ENCODE peak calls at places on chromosome 22, in six cellular contexts. One of them, this sample, is unnamed.

GRCh38 chr22:26428515-26429457 is at the start of gene ASPHD2:
- DNase-seq in OCI-LY7: peak
- DNase-seq in kidney epithelial cell: no peak
- DNase-seq in HFF-Myc: peak
- DNase-seq in AG04449: no peak
- DNase-seq in fibroblast of mammary gland: peak
- DNase-seq in this sample: peak

GRCh38 chr22:33811208-33811607 is 109.1 kb downstream of the LARGE1 start:
- DNase-seq in fibroblast of mammary gland: no peak
- DNase-seq in AG04449: no peak
- DNase-seq in OCI-LY7: no peak
- DNase-seq in HFF-Myc: no peak
- DNase-seq in kidney epithelial cell: no peak
- DNase-seq in this sample: no peak

GRCh38 chr22:20052309-20053250 is 27.5 kb upstream of the DGCR8 start:
- DNase-seq in kidney epithelial cell: no peak
- DNase-seq in AG04449: no peak
- DNase-seq in fibroblast of mammary gland: no peak
- DNase-seq in OCI-LY7: no peak
- DNase-seq in HFF-Myc: no peak
- DNase-seq in this sample: no peak

GRCh38 chr22:40182231-40182835 is 4.6 kb downstream of the TNRC6B start:
- DNase-seq in AG04449: no peak
- DNase-seq in OCI-LY7: no peak
- DNase-seq in HFF-Myc: no peak
- DNase-seq in kidney epithelial cell: no peak
- DNase-seq in fibroblast of mammary gland: peak
- DNase-seq in this sample: no peak

GRCh38 chr22:47259049-47259448 is 496.6 kb downstream of the TBC1D22A start:
- DNase-seq in HFF-Myc: no peak
- DNase-seq in fibroblast of mammary gland: no peak
- DNase-seq in kidney epithelial cell: no peak
- DNase-seq in OCI-LY7: no peak
- DNase-seq in AG04449: no peak
- DNase-seq in this sample: no peak

GRCh38 chr22:42353883-42354727 is 78.1 kb downstream of the NFAM1 start:
- DNase-seq in OCI-LY7: no peak
- DNase-seq in HFF-Myc: peak
- DNase-seq in fibroblast of mammary gland: peak
- DNase-seq in kidney epithelial cell: no peak
- DNase-seq in AG04449: no peak
- DNase-seq in this sample: no peak

GRCh38 chr22:46001426-46002106 is 24.6 kb upstream of the WNT7B start:
- DNase-seq in fibroblast of mammary gland: no peak
- DNase-seq in OCI-LY7: no peak
- DNase-seq in AG04449: no peak
- DNase-seq in kidney epithelial cell: no peak
- DNase-seq in HFF-Myc: no peak
- DNase-seq in this sample: peak

GRCh38 chr22:44304906-44305305 is 7.8 kb downstream of the SHISAL1 start:
- DNase-seq in kidney epithelial cell: no peak
- DNase-seq in fibroblast of mammary gland: no peak
- DNase-seq in OCI-LY7: no peak
- DNase-seq in HFF-Myc: no peak
- DNase-seq in AG04449: no peak
- DNase-seq in this sample: no peak

GRCh38 chr22:48053973-48054372 is 1291.5 kb downstream of the TBC1D22A start:
- DNase-seq in OCI-LY7: no peak
- DNase-seq in fibroblast of mammary gland: no peak
- DNase-seq in HFF-Myc: no peak
- DNase-seq in AG04449: no peak
- DNase-seq in kidney epithelial cell: no peak
- DNase-seq in this sample: no peak

GRCh38 chr22:45922256-45922655 is 54.7 kb downstream of the WNT7B start:
- DNase-seq in OCI-LY7: no peak
- DNase-seq in kidney epithelial cell: no peak
- DNase-seq in HFF-Myc: no peak
- DNase-seq in fibroblast of mammary gland: no peak
- DNase-seq in AG04449: no peak
- DNase-seq in this sample: no peak

GRCh38 chr22:28254396-28254795 is 335.3 kb upstream of the PITPNB start:
- DNase-seq in fibroblast of mammary gland: no peak
- DNase-seq in AG04449: no peak
- DNase-seq in OCI-LY7: no peak
- DNase-seq in kidney epithelial cell: no peak
- DNase-seq in HFF-Myc: no peak
- DNase-seq in this sample: no peak

GRCh38 chr22:41939981-41940852 is 6.7 kb downstream of the CENPM start:
- DNase-seq in kidney epithelial cell: no peak
- DNase-seq in OCI-LY7: peak
- DNase-seq in HFF-Myc: no peak
- DNase-seq in AG04449: no peak
- DNase-seq in fibroblast of mammary gland: no peak
- DNase-seq in this sample: peak

GRCh38 chr22:40889116-40889515 is 27.2 kb upstream of the DNAJB7 start:
- DNase-seq in fibroblast of mammary gland: no peak
- DNase-seq in kidney epithelial cell: no peak
- DNase-seq in AG04449: no peak
- DNase-seq in OCI-LY7: no peak
- DNase-seq in HFF-Myc: no peak
- DNase-seq in this sample: no peak

GRCh38 chr22:49206281-49206680 is 621.4 kb downstream of the BRD1 start:
- DNase-seq in kidney epithelial cell: no peak
- DNase-seq in fibroblast of mammary gland: no peak
- DNase-seq in OCI-LY7: no peak
- DNase-seq in AG04449: no peak
- DNase-seq in HFF-Myc: no peak
- DNase-seq in this sample: no peak

GRCh38 chr22:20083157-20083890 is 3.3 kb downstream of the DGCR8 start:
- DNase-seq in fibroblast of mammary gland: no peak
- DNase-seq in AG04449: no peak
- DNase-seq in kidney epithelial cell: no peak
- DNase-seq in HFF-Myc: no peak
- DNase-seq in OCI-LY7: no peak
- DNase-seq in this sample: no peak

GRCh38 chr22:41917906-41918791 is 3.3 kb upstream of the SHISA8 start:
- DNase-seq in HFF-Myc: no peak
- DNase-seq in AG04449: no peak
- DNase-seq in OCI-LY7: peak
- DNase-seq in fibroblast of mammary gland: peak
- DNase-seq in kidney epithelial cell: no peak
- DNase-seq in this sample: peak

GRCh38 chr22:32823024-32823730 is 21.7 kb downstream of the TIMP3 start:
- DNase-seq in OCI-LY7: peak
- DNase-seq in fibroblast of mammary gland: peak
- DNase-seq in kidney epithelial cell: no peak
- DNase-seq in AG04449: no peak
- DNase-seq in HFF-Myc: no peak
- DNase-seq in this sample: peak

GRCh38 chr22:32389685-32390084 is 22.4 kb downstream of the RTCB start:
- DNase-seq in HFF-Myc: no peak
- DNase-seq in kidney epithelial cell: no peak
- DNase-seq in OCI-LY7: peak
- DNase-seq in fibroblast of mammary gland: peak
- DNase-seq in AG04449: no peak
- DNase-seq in this sample: peak

GRCh38 chr22:50507991-50508884 is at the start of gene NCAPH2:
- DNase-seq in AG04449: peak
- DNase-seq in HFF-Myc: peak
- DNase-seq in kidney epithelial cell: no peak
- DNase-seq in OCI-LY7: peak
- DNase-seq in fibroblast of mammary gland: peak
- DNase-seq in this sample: peak

GRCh38 chr22:45208993-45209838 is 31.5 kb downstream of the KIAA0930 start:
- DNase-seq in fibroblast of mammary gland: peak
- DNase-seq in AG04449: no peak
- DNase-seq in HFF-Myc: peak
- DNase-seq in OCI-LY7: no peak
- DNase-seq in kidney epithelial cell: no peak
- DNase-seq in this sample: peak

GRCh38 chr22:26722159-26722558 is 64.8 kb downstream of the MIAT start:
- DNase-seq in AG04449: no peak
- DNase-seq in OCI-LY7: no peak
- DNase-seq in fibroblast of mammary gland: peak
- DNase-seq in kidney epithelial cell: no peak
- DNase-seq in HFF-Myc: no peak
- DNase-seq in this sample: no peak

GRCh38 chr22:17250380-17251129 is 31.3 kb upstream of the ADA2 start:
- DNase-seq in OCI-LY7: no peak
- DNase-seq in AG04449: no peak
- DNase-seq in HFF-Myc: no peak
- DNase-seq in kidney epithelial cell: no peak
- DNase-seq in fibroblast of mammary gland: no peak
- DNase-seq in this sample: no peak
- TF ChIP-seq CTCF in OCI-LY7: no peak
- TF ChIP-seq CTCF in AG04449: no peak
- TF ChIP-seq CTCF in HFF-Myc: no peak
- TF ChIP-seq CTCF in kidney epithelial cell: no peak
- TF ChIP-seq CTCF in fibroblast of mammary gland: no peak
- TF ChIP-seq CTCF in this sample: no peak

GRCh38 chr22:39068033-39068785 is 8.9 kb upstream of the APOBEC3G start:
- DNase-seq in kidney epithelial cell: no peak
- DNase-seq in OCI-LY7: peak
- DNase-seq in AG04449: no peak
- DNase-seq in fibroblast of mammary gland: no peak
- DNase-seq in HFF-Myc: no peak
- DNase-seq in this sample: no peak
- TF ChIP-seq CTCF in kidney epithelial cell: no peak
- TF ChIP-seq CTCF in OCI-LY7: peak
- TF ChIP-seq CTCF in AG04449: no peak
- TF ChIP-seq CTCF in fibroblast of mammary gland: no peak
- TF ChIP-seq CTCF in HFF-Myc: no peak
- TF ChIP-seq CTCF in this sample: no peak

DNA sequence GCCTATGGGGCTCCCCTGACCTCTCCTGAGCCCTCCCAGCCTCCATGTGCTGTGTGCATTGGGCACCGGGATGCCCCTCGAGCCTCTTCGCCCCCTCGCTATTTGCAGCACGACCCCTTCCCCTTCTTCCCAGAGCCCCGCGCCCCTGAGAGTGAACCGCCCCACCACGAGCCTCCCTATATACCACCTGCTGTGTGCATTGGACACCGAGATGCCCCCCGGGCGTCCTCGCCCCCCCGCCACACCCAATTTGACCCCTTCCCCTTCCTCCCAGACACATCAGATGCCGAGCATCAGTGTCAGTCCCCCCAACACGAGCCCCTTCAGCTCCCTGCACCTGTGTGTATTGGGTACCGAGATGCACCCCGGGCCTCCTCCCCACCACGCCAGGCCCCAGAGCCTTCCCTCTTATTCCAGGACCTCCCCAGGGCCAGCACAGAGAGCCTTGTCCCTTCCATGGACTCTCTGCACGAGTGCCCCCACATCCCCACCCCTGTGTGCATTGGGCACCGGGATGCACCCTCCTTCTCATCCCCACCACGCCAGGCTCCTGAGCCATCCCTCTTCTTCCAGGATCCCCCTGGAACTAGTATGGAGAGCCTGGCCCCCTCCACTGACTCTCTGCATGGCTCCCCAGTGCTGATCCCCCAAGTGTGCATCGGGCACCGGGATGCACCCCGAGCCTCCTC is 28.8 kb downstream of the TRIOBP start:
- DNase-seq in OCI-LY7: no peak
- DNase-seq in kidney epithelial cell: no peak
- DNase-seq in AG04449: no peak
- DNase-seq in HFF-Myc: no peak
- DNase-seq in fibroblast of mammary gland: no peak
- DNase-seq in this sample: no peak
- TF ChIP-seq CTCF in OCI-LY7: no peak
- TF ChIP-seq CTCF in kidney epithelial cell: no peak
- TF ChIP-seq CTCF in AG04449: no peak
- TF ChIP-seq CTCF in HFF-Myc: no peak
- TF ChIP-seq CTCF in fibroblast of mammary gland: no peak
- TF ChIP-seq CTCF in this sample: no peak

GRCh38 chr22:25027959-25028840 is 75.7 kb downstream of the KIAA1671 start:
- DNase-seq in AG04449: no peak
- DNase-seq in fibroblast of mammary gland: no peak
- DNase-seq in kidney epithelial cell: no peak
- DNase-seq in HFF-Myc: no peak
- DNase-seq in OCI-LY7: no peak
- DNase-seq in this sample: peak
- TF ChIP-seq CTCF in AG04449: peak
- TF ChIP-seq CTCF in fibroblast of mammary gland: peak
- TF ChIP-seq CTCF in kidney epithelial cell: peak
- TF ChIP-seq CTCF in HFF-Myc: peak
- TF ChIP-seq CTCF in OCI-LY7: no peak
- TF ChIP-seq CTCF in this sample: no peak

GRCh38 chr22:22520020-22520656 is at the start of gene ZNF280A:
- DNase-seq in fibroblast of mammary gland: peak
- DNase-seq in kidney epithelial cell: no peak
- DNase-seq in HFF-Myc: no peak
- DNase-seq in OCI-LY7: no peak
- DNase-seq in AG04449: no peak
- DNase-seq in this sample: no peak
- TF ChIP-seq CTCF in fibroblast of mammary gland: peak
- TF ChIP-seq CTCF in kidney epithelial cell: no peak
- TF ChIP-seq CTCF in HFF-Myc: no peak
- TF ChIP-seq CTCF in OCI-LY7: no peak
- TF ChIP-seq CTCF in AG04449: no peak
- TF ChIP-seq CTCF in this sample: no peak

DNA sequence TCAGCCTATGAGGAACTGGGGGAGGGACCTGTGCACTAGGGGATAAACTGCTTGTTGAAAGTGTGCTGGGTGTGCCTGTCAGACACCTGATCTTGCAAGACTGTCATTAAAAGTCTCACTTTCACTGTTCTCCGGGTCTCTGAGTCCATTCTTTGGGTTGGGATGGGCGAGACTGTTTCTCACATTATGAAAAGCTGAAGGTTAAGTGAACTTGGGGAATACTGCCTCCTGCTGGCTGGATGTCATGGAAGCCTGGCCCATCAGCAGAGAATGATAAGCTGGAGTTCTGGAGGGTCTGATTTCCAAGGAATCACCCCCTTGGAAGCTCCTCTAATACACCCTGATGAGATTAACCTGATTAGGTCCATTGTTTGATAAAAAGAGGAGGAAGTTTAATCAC is 9.0 kb upstream of the VPREB1 start:
- DNase-seq in AG04449: no peak
- DNase-seq in kidney epithelial cell: no peak
- DNase-seq in fibroblast of mammary gland: peak
- DNase-seq in HFF-Myc: no peak
- DNase-seq in OCI-LY7: peak
- DNase-seq in this sample: peak
- TF ChIP-seq CTCF in AG04449: no peak
- TF ChIP-seq CTCF in kidney epithelial cell: peak
- TF ChIP-seq CTCF in fibroblast of mammary gland: peak
- TF ChIP-seq CTCF in HFF-Myc: peak
- TF ChIP-seq CTCF in OCI-LY7: peak
- TF ChIP-seq CTCF in this sample: peak

DNA sequence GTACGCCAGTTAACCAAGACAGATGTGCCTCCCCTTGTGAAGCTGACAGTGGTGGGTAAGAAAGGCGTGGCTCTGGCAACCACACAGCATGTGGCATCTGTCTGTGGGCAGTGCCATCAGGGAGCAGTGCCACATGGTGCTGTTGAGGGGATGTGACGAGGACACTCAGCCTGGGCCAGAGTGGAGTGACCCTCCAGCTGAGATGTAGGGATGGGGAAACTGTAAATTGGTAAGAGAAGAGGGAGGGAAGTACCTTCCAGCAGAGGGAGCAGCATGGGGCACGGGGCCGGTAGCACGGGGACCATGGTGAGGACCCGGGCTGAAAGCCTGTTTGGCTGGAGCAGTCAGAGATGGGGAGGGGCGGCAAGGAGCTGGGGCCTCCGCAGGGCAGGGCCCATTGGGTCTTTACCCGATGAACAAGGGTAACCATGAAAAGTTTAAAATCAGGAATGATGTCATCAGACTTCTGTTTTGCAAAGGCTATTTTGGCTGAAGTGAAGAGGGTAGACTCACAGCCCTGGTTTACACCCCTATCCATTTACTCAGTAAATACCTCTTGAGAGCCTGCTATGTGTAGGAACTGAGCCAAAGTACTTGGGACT is 10.4 kb downstream of the TMPRSS6 start:
- DNase-seq in kidney epithelial cell: no peak
- DNase-seq in AG04449: no peak
- DNase-seq in HFF-Myc: no peak
- DNase-seq in OCI-LY7: peak
- DNase-seq in fibroblast of mammary gland: no peak
- DNase-seq in this sample: peak
- TF ChIP-seq CTCF in kidney epithelial cell: no peak
- TF ChIP-seq CTCF in AG04449: peak
- TF ChIP-seq CTCF in HFF-Myc: peak
- TF ChIP-seq CTCF in OCI-LY7: peak
- TF ChIP-seq CTCF in fibroblast of mammary gland: peak
- TF ChIP-seq CTCF in this sample: peak

This sample was measured in activated CD8-positive, alpha-beta T cell treated with anti-CD3 and anti-CD28 coated beads for 36 hours.